ENCODE peak calls at places on chromosomes 7 and 10, in four cellular contexts. J is OCI-LY7, O is lower lobe of right lung, Q is brain microvascular endothelial cell. T is an unnamed sample.

GRCh38 chr7:55245271-55245723 is 119.8 kb upstream of the LANCL2 start:
- DNase-seq in Q (peak; percentile 93), O (no peak), J (no peak), T (no peak)

GRCh38 chr7:39683216-39683845 is 60.0 kb downstream of the RALA start:
- DNase-seq in O (no peak), J (no peak), Q (peak; percentile 17), T (no peak)

GRCh38 chr7:55977831-55978230 is 13.4 kb downstream of the NIPSNAP2 start:
- DNase-seq in Q (peak; percentile 86), J (no peak), O (no peak), T (no peak)

GRCh38 chr10:3605882-3606281 is 179.1 kb downstream of the KLF6 start:
- DNase-seq in O (no peak), J (no peak), Q (no peak), T (no peak)

GRCh38 chr10:97547889-97548485 is 24.6 kb upstream of the ANKRD2 start:
- DNase-seq in J (no peak), O (no peak), Q (no peak), T (no peak)

GRCh38 chr7:105228555-105228954 is 160.2 kb downstream of the SRPK2 start:
- DNase-seq in O (no peak), J (no peak), Q (no peak), T (no peak)

GRCh38 chr10:93437946-93438795 is 44.0 kb downstream of the MYOF start:
- DNase-seq in O (no peak), Q (peak; percentile 62), J (no peak), T (no peak)

GRCh38 chr7:137994091-137994688 is 7.7 kb downstream of the CREB3L2 start:
- DNase-seq in Q (no peak), J (no peak), O (no peak), T (no peak)

GRCh38 chr7:30888783-30889182 is 22.9 kb upstream of the AQP1 start:
- DNase-seq in J (no peak), O (no peak), Q (peak; percentile 86), T (no peak)

GRCh38 chr7:155489862-155490696 is 32.1 kb downstream of the EN2 start:
- DNase-seq in O (no peak), J (no peak), Q (no peak), T (no peak)

GRCh38 chr7:142303650-142304049 is 45.8 kb upstream of the PRSS58 start:
- DNase-seq in O (no peak), Q (no peak), J (peak; percentile 87), T (peak; percentile 58)

GRCh38 chr7:38051311-38051710 is 126.7 kb upstream of the STARD3NL start:
- DNase-seq in O (no peak), J (no peak), Q (no peak), T (no peak)

GRCh38 chr7:48262606-48263005 is 91.3 kb downstream of the ABCA13 start:
- DNase-seq in Q (no peak), J (no peak), O (no peak), T (no peak)

GRCh38 chr7:130481898-130482297 is 10.0 kb upstream of the MEST start:
- DNase-seq in O (no peak), J (no peak), Q (no peak), T (no peak)

GRCh38 chr7:123624527-123625183 is 23.0 kb downstream of the ASB15 start:
- DNase-seq in Q (no peak), O (peak; percentile 59), J (peak; percentile 67), T (peak; percentile 72)

GRCh38 chr7:44100458-44101303 is 3.5 kb upstream of the AEBP1 start:
- DNase-seq in J (peak; percentile 84), O (no peak), Q (peak; percentile 53), T (no peak)

GRCh38 chr7:71444130-71444529 is 312.2 kb downstream of the GALNT17 start:
- DNase-seq in Q (no peak), J (no peak), O (no peak), T (peak; percentile 58)

GRCh38 chr7:23299770-23300300 is 696 bp downstream of the MALSU1 start:
- DNase-seq in J (no peak), O (no peak), Q (no peak), T (peak; percentile 58)

GRCh38 chr10:120466006-120466405 is 9.0 kb downstream of the PLPP4 start:
- DNase-seq in Q (no peak), J (no peak), O (no peak), T (no peak)

GRCh38 chr10:21336476-21337170 is 188.9 kb downstream of the SKIDA1 start:
- DNase-seq in O (no peak), J (no peak), Q (peak; percentile 97), T (peak; percentile 52)

GRCh38 chr7:69177326-69177897 is 420.9 kb upstream of the AUTS2 start:
- DNase-seq in O (no peak), Q (no peak), J (no peak), T (no peak)

DNA sequence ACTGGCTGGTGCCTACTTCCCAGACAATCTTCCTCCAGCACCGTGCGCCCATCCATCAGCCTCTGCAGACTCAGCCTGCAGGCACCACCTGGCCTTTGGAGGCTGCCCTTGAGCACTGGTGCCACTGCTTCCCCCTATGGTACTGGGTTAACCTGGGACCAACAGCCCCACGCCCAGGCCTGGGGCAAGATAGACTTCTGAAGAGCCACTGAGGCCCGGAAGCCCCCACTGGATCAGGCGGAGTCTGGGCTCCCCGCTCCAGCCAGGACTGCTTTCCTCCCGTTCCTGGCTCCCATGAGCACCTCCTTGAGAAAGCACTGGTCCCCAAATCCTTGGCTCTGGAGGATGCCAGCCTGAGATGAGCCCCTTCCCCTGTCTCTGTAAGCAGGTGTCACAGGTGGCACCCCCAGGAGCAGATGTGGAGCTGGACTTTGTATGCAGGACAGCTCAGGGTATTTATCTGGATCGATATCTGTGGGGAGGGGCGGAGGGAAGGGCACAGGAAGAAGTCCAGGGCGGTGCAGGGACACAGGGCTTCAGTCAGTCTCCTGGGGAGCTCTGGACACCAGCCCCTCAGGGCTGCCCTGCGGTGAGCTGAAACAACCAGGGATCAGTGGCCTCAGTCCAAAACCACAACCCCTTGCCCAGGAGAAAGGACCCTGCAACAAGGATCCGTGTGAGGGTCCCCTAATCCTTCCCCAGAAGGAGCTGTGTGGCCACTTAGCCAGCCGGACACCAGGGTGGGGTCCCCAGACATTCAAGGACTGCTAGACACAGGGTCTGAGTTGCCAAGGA is 206.4 kb upstream of the PPP2R2D start:
- DNase-seq in O (no peak), J (no peak), Q (no peak), T (no peak)
- TF ChIP-seq CTCF in O (no peak), J (no peak), Q (no peak), T (no peak)

DNA sequence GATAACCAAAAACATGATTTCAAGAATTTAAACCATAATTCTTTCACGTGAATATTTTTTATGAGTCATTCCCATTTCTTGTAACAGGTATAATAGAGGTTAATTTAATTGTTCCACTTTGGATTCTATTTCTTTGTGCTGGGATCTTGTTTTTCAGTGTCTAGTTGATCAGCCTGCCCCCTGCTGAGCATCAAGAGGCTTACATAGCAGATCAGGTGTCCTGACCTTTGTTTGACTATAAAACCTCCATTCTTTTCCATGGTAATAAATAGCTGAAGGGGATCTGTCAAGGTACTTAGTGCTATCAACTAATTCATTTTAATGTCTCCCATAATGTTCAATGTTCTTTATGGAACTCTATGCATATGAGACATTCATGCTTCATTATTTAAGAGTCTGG is 4.9 kb downstream of the COL17A1 start:
- DNase-seq in J (peak; percentile 39), Q (no peak), O (no peak), T (peak; percentile 49)
- TF ChIP-seq CTCF in J (peak; percentile 76), Q (peak; percentile 55), O (peak; percentile 28), T (peak; percentile 44)

DNA sequence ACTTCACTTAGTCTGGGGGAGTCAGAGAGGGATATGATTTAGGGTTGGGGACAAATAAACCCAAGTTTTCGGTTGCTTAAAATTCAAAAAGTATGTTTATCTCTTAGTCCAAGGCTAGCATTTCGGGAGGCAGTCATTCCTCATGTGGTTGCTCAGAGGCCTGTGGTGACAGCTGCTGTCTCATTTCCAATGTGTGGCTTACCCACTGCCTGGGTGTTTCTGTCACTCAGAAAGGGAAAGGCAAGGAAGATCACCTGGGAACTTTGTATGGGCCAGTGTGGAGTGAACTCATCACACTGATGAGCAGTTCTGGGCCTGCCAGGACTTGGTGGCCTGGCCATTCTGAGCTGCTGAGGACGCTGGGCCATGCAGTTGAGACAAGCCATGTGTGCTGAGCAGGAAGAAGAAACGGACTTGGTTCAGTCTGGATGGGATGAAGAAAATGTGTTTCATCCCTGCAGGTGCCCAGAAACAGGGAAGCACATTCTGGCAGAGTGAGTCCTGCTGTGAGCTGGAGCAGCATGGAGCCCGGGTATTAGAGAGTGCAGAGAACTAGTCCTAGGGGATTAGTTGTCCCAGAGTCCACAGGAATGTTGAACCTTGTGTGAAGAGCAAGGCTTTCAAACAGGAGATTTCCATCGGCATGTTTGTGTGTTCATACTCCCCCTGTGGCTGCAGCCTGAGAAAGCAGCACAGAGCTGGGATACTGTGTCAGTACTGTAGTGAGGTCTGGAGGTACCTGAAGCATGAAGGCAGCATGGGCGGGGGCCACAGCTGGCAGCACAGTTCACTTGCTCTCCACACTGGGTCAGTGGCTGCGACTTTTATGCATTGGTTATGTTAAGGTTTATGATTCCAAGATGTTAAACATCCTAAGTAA is 211.1 kb upstream of the IGFBP3 start:
- DNase-seq in Q (no peak), J (no peak), O (no peak), T (no peak)
- TF ChIP-seq CTCF in Q (peak; percentile 52), J (no peak), O (no peak), T (no peak)

DNA sequence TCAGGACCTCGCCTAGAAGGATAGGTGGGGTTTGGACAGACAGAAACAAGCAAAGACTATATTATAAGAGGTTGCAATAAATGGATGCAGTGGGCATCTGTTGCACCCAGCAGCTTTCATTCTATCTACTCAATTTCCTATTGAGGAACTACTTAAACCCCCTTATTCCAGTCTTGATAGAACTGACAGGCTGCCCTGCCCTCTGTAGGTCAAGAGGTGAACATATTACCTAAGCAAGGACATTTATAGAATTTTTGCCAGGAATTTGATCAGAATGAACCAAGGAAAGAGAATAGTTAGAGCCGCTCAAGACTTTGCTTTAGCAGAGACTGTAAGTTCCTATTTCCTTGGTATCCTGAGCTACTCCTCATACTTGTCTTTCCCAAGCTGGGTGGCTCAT is 9.5 kb downstream of the VTI1A start:
- DNase-seq in Q (no peak), J (peak; percentile 13), O (no peak), T (peak; percentile 34)
- TF ChIP-seq CTCF in Q (no peak), J (peak; percentile 64), O (no peak), T (peak; percentile 8)

GRCh38 chr7:100189061-100189460 is 11.3 kb downstream of the STAG3 start:
- DNase-seq in Q (no peak), O (no peak), J (peak; percentile 61), T (no peak)
- TF ChIP-seq CTCF in Q (peak; percentile 35), O (no peak), J (peak; percentile 76), T (peak; percentile 6)

GRCh38 chr10:60733189-60733815 is 45.0 kb upstream of the CDK1 start:
- DNase-seq in Q (no peak), J (no peak), O (peak; percentile 77), T (no peak)
- TF ChIP-seq CTCF in Q (peak; percentile 33), J (no peak), O (peak; percentile 55), T (no peak)

GRCh38 chr10:131477457-131478205 is 166.1 kb upstream of the TCERG1L start:
- DNase-seq in Q (no peak), J (no peak), O (no peak), T (peak; percentile 31)
- TF ChIP-seq CTCF in Q (no peak), J (no peak), O (no peak), T (no peak)

GRCh38 chr10:88219753-88220152 is 356.3 kb downstream of the PTEN start:
- DNase-seq in O (no peak), J (no peak), Q (no peak), T (no peak)
- TF ChIP-seq CTCF in O (no peak), J (no peak), Q (no peak), T (no peak)